ENCODE peak calls at places on chromosomes 6 and 20, in nine cellular contexts. One of them, this sample, is unnamed.

GRCh38 chr6:43391448-43392031 is 22.1 kb upstream of the ZNF318 start:
- DNase-seq in CD8-positive, alpha-beta T cell: peak
- DNase-seq in CD4-positive, CD25-positive, alpha-beta regulatory T cell: peak
- DNase-seq in brain microvascular endothelial cell: no peak
- DNase-seq in fibroblast of mammary gland: no peak
- DNase-seq in aorta: no peak
- DNase-seq in left ventricle myocardium inferior: no peak
- DNase-seq in fibroblast of pulmonary artery: no peak
- DNase-seq in thyroid gland: no peak
- DNase-seq in this sample: no peak

GRCh38 chr6:30885999-30886896 is 1.9 kb downstream of the DDR1 start:
- DNase-seq in CD4-positive, CD25-positive, alpha-beta regulatory T cell: peak
- DNase-seq in thyroid gland: peak
- DNase-seq in CD8-positive, alpha-beta T cell: no peak
- DNase-seq in fibroblast of pulmonary artery: peak
- DNase-seq in fibroblast of mammary gland: peak
- DNase-seq in left ventricle myocardium inferior: peak
- DNase-seq in aorta: no peak
- DNase-seq in brain microvascular endothelial cell: peak
- DNase-seq in this sample: peak

GRCh38 chr6:38714239-38715015 is 684 bp upstream of the DNAH8 start:
- DNase-seq in fibroblast of mammary gland: no peak
- DNase-seq in CD8-positive, alpha-beta T cell: no peak
- DNase-seq in aorta: no peak
- DNase-seq in CD4-positive, CD25-positive, alpha-beta regulatory T cell: no peak
- DNase-seq in left ventricle myocardium inferior: no peak
- DNase-seq in fibroblast of pulmonary artery: no peak
- DNase-seq in thyroid gland: no peak
- DNase-seq in brain microvascular endothelial cell: no peak
- DNase-seq in this sample: no peak

GRCh38 chr6:13425270-13425905 is 62.0 kb downstream of the GFOD1 start:
- DNase-seq in fibroblast of pulmonary artery: no peak
- DNase-seq in thyroid gland: no peak
- DNase-seq in CD8-positive, alpha-beta T cell: no peak
- DNase-seq in aorta: no peak
- DNase-seq in CD4-positive, CD25-positive, alpha-beta regulatory T cell: no peak
- DNase-seq in left ventricle myocardium inferior: no peak
- DNase-seq in brain microvascular endothelial cell: no peak
- DNase-seq in fibroblast of mammary gland: no peak
- DNase-seq in this sample: no peak

GRCh38 chr6:45803071-45803470 is 212.6 kb downstream of the CLIC5 start:
- DNase-seq in aorta: no peak
- DNase-seq in fibroblast of mammary gland: no peak
- DNase-seq in fibroblast of pulmonary artery: no peak
- DNase-seq in CD8-positive, alpha-beta T cell: no peak
- DNase-seq in brain microvascular endothelial cell: no peak
- DNase-seq in left ventricle myocardium inferior: no peak
- DNase-seq in thyroid gland: no peak
- DNase-seq in CD4-positive, CD25-positive, alpha-beta regulatory T cell: no peak
- DNase-seq in this sample: no peak

GRCh38 chr6:144953552-144954240 is 668.6 kb downstream of the UTRN start:
- DNase-seq in CD8-positive, alpha-beta T cell: no peak
- DNase-seq in thyroid gland: no peak
- DNase-seq in fibroblast of mammary gland: peak
- DNase-seq in aorta: no peak
- DNase-seq in CD4-positive, CD25-positive, alpha-beta regulatory T cell: no peak
- DNase-seq in fibroblast of pulmonary artery: peak
- DNase-seq in left ventricle myocardium inferior: no peak
- DNase-seq in brain microvascular endothelial cell: peak
- DNase-seq in this sample: no peak

GRCh38 chr6:138572885-138573284 is 73.6 kb upstream of the NHSL1 start:
- DNase-seq in aorta: no peak
- DNase-seq in left ventricle myocardium inferior: no peak
- DNase-seq in thyroid gland: no peak
- DNase-seq in CD8-positive, alpha-beta T cell: no peak
- DNase-seq in brain microvascular endothelial cell: no peak
- DNase-seq in fibroblast of mammary gland: no peak
- DNase-seq in fibroblast of pulmonary artery: no peak
- DNase-seq in CD4-positive, CD25-positive, alpha-beta regulatory T cell: no peak
- DNase-seq in this sample: no peak

GRCh38 chr6:135030056-135030473 is 24.6 kb downstream of the HBS1L start:
- DNase-seq in thyroid gland: no peak
- DNase-seq in aorta: no peak
- DNase-seq in brain microvascular endothelial cell: no peak
- DNase-seq in CD8-positive, alpha-beta T cell: no peak
- DNase-seq in fibroblast of pulmonary artery: no peak
- DNase-seq in fibroblast of mammary gland: no peak
- DNase-seq in left ventricle myocardium inferior: no peak
- DNase-seq in CD4-positive, CD25-positive, alpha-beta regulatory T cell: peak
- DNase-seq in this sample: no peak

GRCh38 chr20:42752620-42753019 is 437.1 kb downstream of the PTPRT start:
- DNase-seq in aorta: no peak
- DNase-seq in CD4-positive, CD25-positive, alpha-beta regulatory T cell: no peak
- DNase-seq in brain microvascular endothelial cell: no peak
- DNase-seq in fibroblast of mammary gland: no peak
- DNase-seq in fibroblast of pulmonary artery: no peak
- DNase-seq in CD8-positive, alpha-beta T cell: no peak
- DNase-seq in thyroid gland: no peak
- DNase-seq in left ventricle myocardium inferior: no peak
- DNase-seq in this sample: no peak

GRCh38 chr6:97594834-97595233 is 311.8 kb upstream of the MMS22L start:
- DNase-seq in left ventricle myocardium inferior: no peak
- DNase-seq in brain microvascular endothelial cell: peak
- DNase-seq in fibroblast of pulmonary artery: no peak
- DNase-seq in CD4-positive, CD25-positive, alpha-beta regulatory T cell: no peak
- DNase-seq in thyroid gland: no peak
- DNase-seq in fibroblast of mammary gland: peak
- DNase-seq in aorta: no peak
- DNase-seq in CD8-positive, alpha-beta T cell: no peak
- DNase-seq in this sample: no peak

GRCh38 chr6:44071670-44072451 is 55.4 kb downstream of the MRPL14 start:
- DNase-seq in fibroblast of mammary gland: peak
- DNase-seq in fibroblast of pulmonary artery: peak
- DNase-seq in left ventricle myocardium inferior: no peak
- DNase-seq in brain microvascular endothelial cell: peak
- DNase-seq in CD4-positive, CD25-positive, alpha-beta regulatory T cell: no peak
- DNase-seq in CD8-positive, alpha-beta T cell: no peak
- DNase-seq in aorta: no peak
- DNase-seq in thyroid gland: no peak
- DNase-seq in this sample: no peak

GRCh38 chr6:142913511-142914047 is 31.4 kb downstream of the HIVEP2 start:
- DNase-seq in left ventricle myocardium inferior: no peak
- DNase-seq in brain microvascular endothelial cell: no peak
- DNase-seq in aorta: no peak
- DNase-seq in fibroblast of pulmonary artery: no peak
- DNase-seq in fibroblast of mammary gland: no peak
- DNase-seq in CD8-positive, alpha-beta T cell: peak
- DNase-seq in thyroid gland: no peak
- DNase-seq in CD4-positive, CD25-positive, alpha-beta regulatory T cell: peak
- DNase-seq in this sample: no peak

GRCh38 chr6:31687321-31687720 is 6.5 kb upstream of the LY6G5C start:
- DNase-seq in CD8-positive, alpha-beta T cell: no peak
- DNase-seq in left ventricle myocardium inferior: no peak
- DNase-seq in fibroblast of mammary gland: no peak
- DNase-seq in fibroblast of pulmonary artery: no peak
- DNase-seq in aorta: no peak
- DNase-seq in CD4-positive, CD25-positive, alpha-beta regulatory T cell: no peak
- DNase-seq in brain microvascular endothelial cell: no peak
- DNase-seq in thyroid gland: no peak
- DNase-seq in this sample: no peak

GRCh38 chr6:161037873-161038228 is 46.3 kb downstream of the MAP3K4 start:
- DNase-seq in brain microvascular endothelial cell: no peak
- DNase-seq in left ventricle myocardium inferior: no peak
- DNase-seq in aorta: no peak
- DNase-seq in CD4-positive, CD25-positive, alpha-beta regulatory T cell: no peak
- DNase-seq in fibroblast of mammary gland: no peak
- DNase-seq in thyroid gland: no peak
- DNase-seq in CD8-positive, alpha-beta T cell: no peak
- DNase-seq in fibroblast of pulmonary artery: no peak
- DNase-seq in this sample: no peak

GRCh38 chr6:124795879-124796838 is 166.1 kb upstream of the RNF217 start:
- DNase-seq in fibroblast of mammary gland: peak
- DNase-seq in fibroblast of pulmonary artery: peak
- DNase-seq in left ventricle myocardium inferior: peak
- DNase-seq in thyroid gland: peak
- DNase-seq in brain microvascular endothelial cell: peak
- DNase-seq in CD4-positive, CD25-positive, alpha-beta regulatory T cell: no peak
- DNase-seq in aorta: no peak
- DNase-seq in CD8-positive, alpha-beta T cell: no peak
- DNase-seq in this sample: peak

DNA sequence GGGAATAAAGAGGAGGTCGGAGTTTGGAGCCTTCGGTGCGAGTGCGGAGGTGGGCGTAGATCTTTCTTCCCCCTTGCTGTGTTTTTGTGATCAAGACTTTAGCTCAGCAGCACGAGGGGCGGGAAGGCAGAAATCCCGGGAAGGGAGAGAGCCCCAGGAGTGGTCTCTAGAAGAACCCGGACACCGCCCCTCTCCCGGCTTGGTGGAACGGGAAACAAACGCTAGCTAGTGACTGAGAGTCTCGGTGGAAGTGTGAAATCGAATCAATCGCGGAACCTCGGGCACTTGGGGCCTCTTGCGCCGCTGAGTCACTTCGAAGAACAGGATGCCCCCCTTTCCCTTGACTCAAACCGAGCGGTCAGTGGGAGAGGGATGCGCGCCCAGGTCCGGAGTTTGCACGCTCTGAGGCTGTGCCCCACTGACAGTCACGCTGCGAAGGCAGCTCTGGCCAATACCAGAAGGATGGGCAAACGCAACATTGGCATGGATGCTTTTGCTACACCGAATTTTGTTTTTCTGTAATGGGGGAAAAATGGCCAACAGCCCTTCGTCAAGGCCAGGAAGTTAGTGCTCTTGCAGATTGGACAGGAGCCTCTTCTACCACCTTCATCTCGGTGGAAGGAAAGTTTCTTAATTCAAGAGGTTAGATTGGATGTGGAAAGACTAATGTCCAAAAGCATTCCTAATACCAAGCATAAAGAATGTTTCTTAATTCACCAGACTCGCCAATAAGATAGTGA is 1.6 kb upstream of the OLIG3 start:
- DNase-seq in fibroblast of mammary gland: no peak
- DNase-seq in left ventricle myocardium inferior: no peak
- DNase-seq in fibroblast of pulmonary artery: no peak
- DNase-seq in CD4-positive, CD25-positive, alpha-beta regulatory T cell: peak
- DNase-seq in CD8-positive, alpha-beta T cell: no peak
- DNase-seq in brain microvascular endothelial cell: no peak
- DNase-seq in thyroid gland: no peak
- DNase-seq in aorta: no peak
- DNase-seq in this sample: peak
- H3K4me3 ChIP-seq in fibroblast of mammary gland: no peak
- H3K4me3 ChIP-seq in left ventricle myocardium inferior: no peak
- H3K4me3 ChIP-seq in fibroblast of pulmonary artery: no peak
- H3K4me3 ChIP-seq in CD4-positive, CD25-positive, alpha-beta regulatory T cell: no peak
- H3K4me3 ChIP-seq in CD8-positive, alpha-beta T cell: no peak
- H3K4me3 ChIP-seq in brain microvascular endothelial cell: no peak
- H3K4me3 ChIP-seq in thyroid gland: no peak
- H3K4me3 ChIP-seq in aorta: no peak
- H3K4me3 ChIP-seq in this sample: peak

GRCh38 chr20:17618673-17619013 is 48.8 kb downstream of the DSTN start:
- DNase-seq in fibroblast of pulmonary artery: no peak
- DNase-seq in thyroid gland: no peak
- DNase-seq in aorta: no peak
- DNase-seq in fibroblast of mammary gland: no peak
- DNase-seq in brain microvascular endothelial cell: no peak
- DNase-seq in left ventricle myocardium inferior: no peak
- DNase-seq in CD8-positive, alpha-beta T cell: no peak
- DNase-seq in CD4-positive, CD25-positive, alpha-beta regulatory T cell: no peak
- DNase-seq in this sample: no peak
- H3K4me3 ChIP-seq in fibroblast of pulmonary artery: no peak
- H3K4me3 ChIP-seq in thyroid gland: no peak
- H3K4me3 ChIP-seq in aorta: no peak
- H3K4me3 ChIP-seq in fibroblast of mammary gland: no peak
- H3K4me3 ChIP-seq in brain microvascular endothelial cell: no peak
- H3K4me3 ChIP-seq in left ventricle myocardium inferior: no peak
- H3K4me3 ChIP-seq in CD8-positive, alpha-beta T cell: no peak
- H3K4me3 ChIP-seq in CD4-positive, CD25-positive, alpha-beta regulatory T cell: no peak
- H3K4me3 ChIP-seq in this sample: no peak

DNA sequence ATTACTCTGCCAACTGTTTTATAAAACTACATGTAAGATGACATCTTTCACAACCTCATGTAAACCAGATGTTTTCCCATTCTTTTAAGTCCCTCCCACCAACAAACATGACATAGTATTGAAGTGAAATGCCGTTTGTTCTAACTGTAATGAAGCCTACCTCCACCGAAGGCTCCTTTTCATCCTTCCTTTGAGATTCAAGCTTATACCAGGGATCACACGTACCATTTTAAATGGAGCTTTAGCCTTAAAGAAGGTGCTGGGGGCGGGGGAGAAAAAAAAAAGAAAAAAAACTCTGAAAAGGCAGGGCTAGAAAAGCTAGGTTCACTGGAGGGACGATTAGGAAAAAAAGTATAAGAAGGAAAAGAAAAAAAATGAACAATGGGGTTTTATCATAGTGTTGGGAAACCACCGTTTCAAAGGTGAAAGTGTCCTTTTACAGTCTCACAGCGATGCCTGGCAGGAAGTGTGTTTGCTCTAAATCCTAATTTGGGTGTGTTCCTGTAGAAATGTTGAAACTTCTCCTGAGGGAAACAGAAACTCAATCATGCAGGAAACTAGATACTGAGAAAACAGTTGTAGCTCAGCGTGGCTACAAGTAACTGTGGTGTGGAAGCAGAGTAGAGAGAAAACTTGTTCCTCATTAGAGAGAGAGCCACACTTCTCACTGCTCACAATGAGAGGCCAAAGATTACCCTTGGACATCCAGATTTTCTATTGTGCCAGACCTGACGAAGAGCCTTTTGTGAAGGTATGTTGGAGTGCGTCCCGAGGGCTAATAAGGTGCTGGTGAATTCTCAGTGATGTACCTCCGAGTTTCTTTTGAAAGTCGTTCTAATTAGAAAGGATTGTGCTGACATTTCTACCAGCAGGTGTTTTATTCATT is 37.6 kb upstream of the HINT3 start:
- DNase-seq in CD8-positive, alpha-beta T cell: no peak
- DNase-seq in fibroblast of pulmonary artery: peak
- DNase-seq in fibroblast of mammary gland: peak
- DNase-seq in left ventricle myocardium inferior: no peak
- DNase-seq in brain microvascular endothelial cell: peak
- DNase-seq in CD4-positive, CD25-positive, alpha-beta regulatory T cell: peak
- DNase-seq in aorta: no peak
- DNase-seq in thyroid gland: peak
- DNase-seq in this sample: peak
- H3K4me3 ChIP-seq in CD8-positive, alpha-beta T cell: no peak
- H3K4me3 ChIP-seq in fibroblast of pulmonary artery: peak
- H3K4me3 ChIP-seq in fibroblast of mammary gland: peak
- H3K4me3 ChIP-seq in left ventricle myocardium inferior: peak
- H3K4me3 ChIP-seq in brain microvascular endothelial cell: peak
- H3K4me3 ChIP-seq in CD4-positive, CD25-positive, alpha-beta regulatory T cell: peak
- H3K4me3 ChIP-seq in aorta: peak
- H3K4me3 ChIP-seq in thyroid gland: peak
- H3K4me3 ChIP-seq in this sample: no peak

DNA sequence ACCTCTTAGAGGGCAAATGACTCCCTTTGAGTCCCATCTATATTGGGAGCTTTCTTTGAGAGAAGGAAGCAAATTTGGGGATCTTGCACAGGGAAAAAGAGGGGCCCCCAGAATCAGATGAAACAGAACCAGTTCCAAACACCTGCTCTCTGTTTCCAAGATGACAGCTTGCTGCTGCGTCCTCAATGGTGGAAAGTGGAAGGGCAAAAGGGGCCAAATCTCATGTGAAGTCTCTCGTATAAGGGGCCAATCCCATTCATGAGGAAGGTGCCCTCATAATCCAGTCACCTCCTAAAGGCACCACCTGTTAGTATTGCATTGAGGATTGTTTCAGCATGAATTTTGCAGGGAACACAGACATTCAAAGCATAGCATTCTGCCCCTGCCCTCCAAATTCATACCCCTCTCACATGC is 483 bp upstream of the SERPINB1 start:
- DNase-seq in aorta: no peak
- DNase-seq in fibroblast of mammary gland: no peak
- DNase-seq in thyroid gland: no peak
- DNase-seq in CD8-positive, alpha-beta T cell: no peak
- DNase-seq in brain microvascular endothelial cell: no peak
- DNase-seq in CD4-positive, CD25-positive, alpha-beta regulatory T cell: no peak
- DNase-seq in left ventricle myocardium inferior: no peak
- DNase-seq in fibroblast of pulmonary artery: no peak
- DNase-seq in this sample: no peak
- H3K4me3 ChIP-seq in aorta: peak
- H3K4me3 ChIP-seq in fibroblast of mammary gland: peak
- H3K4me3 ChIP-seq in thyroid gland: peak
- H3K4me3 ChIP-seq in CD8-positive, alpha-beta T cell: peak
- H3K4me3 ChIP-seq in brain microvascular endothelial cell: peak
- H3K4me3 ChIP-seq in CD4-positive, CD25-positive, alpha-beta regulatory T cell: peak
- H3K4me3 ChIP-seq in left ventricle myocardium inferior: peak
- H3K4me3 ChIP-seq in fibroblast of pulmonary artery: no peak
- H3K4me3 ChIP-seq in this sample: peak